ENCODE peak calls at places on chromosomes 12 and 14, in five cellular contexts. One of them, this sample, is unnamed.

GRCh38 chr14:76011959-76012802 is 26.6 kb downstream of the IFT43 start:
- ATAC-seq in HepG2: no peak
- ATAC-seq in HCT116: no peak
- ATAC-seq in foreskin keratinocyte: no peak
- ATAC-seq in left lung: peak
- ATAC-seq in this sample: peak

GRCh38 chr12:49553512-49554088 is 14.3 kb downstream of the MCRS1 start:
- ATAC-seq in HepG2: peak
- ATAC-seq in HCT116: peak
- ATAC-seq in foreskin keratinocyte: peak
- ATAC-seq in left lung: peak
- ATAC-seq in this sample: no peak

GRCh38 chr14:90213099-90213748 is 43.1 kb upstream of the PSMC1 start:
- ATAC-seq in HepG2: no peak
- ATAC-seq in HCT116: no peak
- ATAC-seq in foreskin keratinocyte: no peak
- ATAC-seq in left lung: no peak
- ATAC-seq in this sample: no peak

GRCh38 chr14:71395151-71395604 is 487.9 kb downstream of the PCNX1 start:
- ATAC-seq in HepG2: no peak
- ATAC-seq in HCT116: no peak
- ATAC-seq in foreskin keratinocyte: peak
- ATAC-seq in left lung: no peak
- ATAC-seq in this sample: no peak

GRCh38 chr12:104328790-104329189 is 25.3 kb downstream of the EID3 start:
- ATAC-seq in HepG2: no peak
- ATAC-seq in HCT116: no peak
- ATAC-seq in foreskin keratinocyte: no peak
- ATAC-seq in left lung: no peak
- ATAC-seq in this sample: no peak

GRCh38 chr12:9779209-9779608 is 18.5 kb upstream of the CD69 start:
- ATAC-seq in HepG2: no peak
- ATAC-seq in HCT116: no peak
- ATAC-seq in foreskin keratinocyte: no peak
- ATAC-seq in left lung: no peak
- ATAC-seq in this sample: no peak

GRCh38 chr12:6183689-6184441 is 16.3 kb upstream of the CD9 start:
- ATAC-seq in HepG2: peak
- ATAC-seq in HCT116: no peak
- ATAC-seq in foreskin keratinocyte: no peak
- ATAC-seq in left lung: peak
- ATAC-seq in this sample: peak

GRCh38 chr14:90368946-90369721 is 27.7 kb upstream of the CALM1 start:
- ATAC-seq in HepG2: peak
- ATAC-seq in HCT116: peak
- ATAC-seq in foreskin keratinocyte: peak
- ATAC-seq in left lung: no peak
- ATAC-seq in this sample: no peak

GRCh38 chr12:20264608-20265114 is 103.7 kb upstream of the PDE3A start:
- ATAC-seq in HepG2: no peak
- ATAC-seq in HCT116: no peak
- ATAC-seq in foreskin keratinocyte: no peak
- ATAC-seq in left lung: no peak
- ATAC-seq in this sample: no peak

GRCh38 chr14:88242426-88242825 is 80.6 kb downstream of the KCNK10 start:
- ATAC-seq in HepG2: no peak
- ATAC-seq in HCT116: no peak
- ATAC-seq in foreskin keratinocyte: no peak
- ATAC-seq in left lung: no peak
- ATAC-seq in this sample: no peak

GRCh38 chr14:73237786-73238261 is 518 bp downstream of the PAPLN start:
- ATAC-seq in HepG2: peak
- ATAC-seq in HCT116: peak
- ATAC-seq in foreskin keratinocyte: no peak
- ATAC-seq in left lung: peak
- ATAC-seq in this sample: peak

GRCh38 chr12:16037533-16037932 is 126.4 kb downstream of the DERA start:
- ATAC-seq in HepG2: peak
- ATAC-seq in HCT116: no peak
- ATAC-seq in foreskin keratinocyte: no peak
- ATAC-seq in left lung: peak
- ATAC-seq in this sample: no peak

GRCh38 chr12:114668151-114668891 is 15.7 kb downstream of the TBX3 start:
- ATAC-seq in HepG2: peak
- ATAC-seq in HCT116: peak
- ATAC-seq in foreskin keratinocyte: peak
- ATAC-seq in left lung: peak
- ATAC-seq in this sample: peak

GRCh38 chr12:114669501-114670256 is 14.3 kb downstream of the TBX3 start:
- ATAC-seq in HepG2: peak
- ATAC-seq in HCT116: no peak
- ATAC-seq in foreskin keratinocyte: peak
- ATAC-seq in left lung: peak
- ATAC-seq in this sample: no peak

GRCh38 chr12:114670257-114670955 is 13.6 kb downstream of the TBX3 start:
- ATAC-seq in HepG2: no peak
- ATAC-seq in HCT116: no peak
- ATAC-seq in foreskin keratinocyte: no peak
- ATAC-seq in left lung: no peak
- ATAC-seq in this sample: no peak

GRCh38 chr12:114667669-114668150 is 16.3 kb downstream of the TBX3 start:
- ATAC-seq in HepG2: peak
- ATAC-seq in HCT116: peak
- ATAC-seq in foreskin keratinocyte: no peak
- ATAC-seq in left lung: no peak
- ATAC-seq in this sample: no peak

DNA sequence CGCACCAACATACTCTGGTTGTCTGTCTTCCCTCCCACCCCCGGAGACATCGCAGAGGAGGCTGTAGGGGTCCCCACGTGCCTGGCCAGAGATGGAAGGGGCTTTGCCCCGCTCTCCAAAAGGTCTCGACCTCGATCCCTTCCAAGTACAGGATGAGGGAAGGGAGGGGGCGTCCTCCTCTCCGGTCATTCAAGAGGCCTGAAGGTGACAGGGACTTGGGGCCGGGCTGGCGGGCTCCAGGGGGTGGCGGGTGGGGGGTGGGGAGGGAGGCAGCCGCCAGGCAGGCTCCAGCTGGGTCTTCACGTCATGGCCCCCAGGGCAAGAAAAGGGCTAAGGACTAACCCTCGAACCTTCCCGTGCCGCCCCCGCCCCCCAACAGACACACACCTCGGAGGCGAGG is 15.1 kb downstream of the TBX3 start:
- ATAC-seq in HepG2: peak
- ATAC-seq in HCT116: no peak
- ATAC-seq in foreskin keratinocyte: no peak
- ATAC-seq in left lung: no peak
- ATAC-seq in this sample: no peak
- TF ChIP-seq CTCF in HepG2: no peak
- TF ChIP-seq CTCF in HCT116: no peak
- TF ChIP-seq CTCF in foreskin keratinocyte: no peak
- TF ChIP-seq CTCF in left lung: no peak
- TF ChIP-seq CTCF in this sample: no peak

DNA sequence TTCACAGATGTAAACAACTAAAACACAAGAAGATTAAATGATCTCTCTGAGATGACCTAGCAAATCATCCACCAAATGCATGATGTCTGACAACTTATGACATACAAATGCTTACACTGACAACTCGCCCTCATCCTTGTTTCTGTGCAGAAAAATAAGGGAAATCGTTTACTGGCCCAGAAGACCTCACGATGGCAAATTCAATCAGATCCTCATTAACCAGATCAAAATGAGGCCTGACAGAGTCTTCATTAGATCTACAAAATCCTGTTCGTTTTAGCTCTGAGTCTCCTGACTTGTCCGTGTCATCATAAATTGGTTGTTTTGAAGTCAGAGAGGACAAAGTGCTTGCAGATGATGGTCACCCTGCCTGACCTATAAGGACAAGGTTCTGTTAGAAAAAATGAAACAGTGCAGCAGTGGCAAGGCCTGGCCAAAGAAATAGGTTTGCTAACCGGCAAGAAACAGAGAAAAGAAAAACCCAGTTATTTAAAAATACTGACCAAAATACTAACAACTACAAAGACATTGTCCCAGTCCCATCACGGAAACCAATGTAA is 109.5 kb downstream of the BTG1 start:
- ATAC-seq in HepG2: no peak
- ATAC-seq in HCT116: no peak
- ATAC-seq in foreskin keratinocyte: no peak
- ATAC-seq in left lung: no peak
- ATAC-seq in this sample: no peak
- H3K27ac ChIP-seq in HepG2: no peak
- H3K27ac ChIP-seq in HCT116: no peak
- H3K27ac ChIP-seq in foreskin keratinocyte: peak
- H3K27ac ChIP-seq in left lung: peak
- H3K27ac ChIP-seq in this sample: no peak

GRCh38 chr12:88579941-88580871 is at the start of gene KITLG:
- ATAC-seq in HepG2: peak
- ATAC-seq in HCT116: peak
- ATAC-seq in foreskin keratinocyte: peak
- ATAC-seq in left lung: peak
- ATAC-seq in this sample: peak

GRCh38 chr12:88577537-88577936 is 2.7 kb downstream of the KITLG start:
- ATAC-seq in HepG2: no peak
- ATAC-seq in HCT116: no peak
- ATAC-seq in foreskin keratinocyte: peak
- ATAC-seq in left lung: peak
- ATAC-seq in this sample: no peak

GRCh38 chr12:88578274-88578673 is 2.0 kb downstream of the KITLG start:
- ATAC-seq in HepG2: no peak
- ATAC-seq in HCT116: no peak
- ATAC-seq in foreskin keratinocyte: no peak
- ATAC-seq in left lung: peak
- ATAC-seq in this sample: no peak

GRCh38 chr12:88579572-88579940 is 715 bp downstream of the KITLG start:
- ATAC-seq in HepG2: peak
- ATAC-seq in HCT116: no peak
- ATAC-seq in foreskin keratinocyte: peak
- ATAC-seq in left lung: peak
- ATAC-seq in this sample: peak

GRCh38 chr12:88578821-88579518 is 1.3 kb downstream of the KITLG start:
- ATAC-seq in HepG2: peak
- ATAC-seq in HCT116: peak
- ATAC-seq in foreskin keratinocyte: peak
- ATAC-seq in left lung: peak
- ATAC-seq in this sample: no peak
- TF ChIP-seq CTCF in HepG2: no peak
- TF ChIP-seq CTCF in HCT116: no peak
- TF ChIP-seq CTCF in foreskin keratinocyte: peak
- TF ChIP-seq CTCF in left lung: peak
- TF ChIP-seq CTCF in this sample: peak

GRCh38 chr14:22434030-22434429 is 155.0 kb downstream of the DAD1 start:
- ATAC-seq in HepG2: peak
- ATAC-seq in HCT116: peak
- ATAC-seq in foreskin keratinocyte: no peak
- ATAC-seq in left lung: no peak
- ATAC-seq in this sample: no peak
- H3K27ac ChIP-seq in HepG2: no peak
- H3K27ac ChIP-seq in HCT116: no peak
- H3K27ac ChIP-seq in foreskin keratinocyte: no peak
- H3K27ac ChIP-seq in left lung: no peak
- H3K27ac ChIP-seq in this sample: no peak

GRCh38 chr14:47191693-47192092 is 483.7 kb downstream of the MDGA2 start:
- ATAC-seq in HepG2: no peak
- ATAC-seq in HCT116: no peak
- ATAC-seq in foreskin keratinocyte: no peak
- ATAC-seq in left lung: no peak
- ATAC-seq in this sample: no peak
- TF ChIP-seq CTCF in HepG2: no peak
- TF ChIP-seq CTCF in HCT116: no peak
- TF ChIP-seq CTCF in foreskin keratinocyte: no peak
- TF ChIP-seq CTCF in left lung: no peak
- TF ChIP-seq CTCF in this sample: no peak

GRCh38 chr12:131113562-131113961 is 159.9 kb downstream of the ADGRD1 start:
- ATAC-seq in HepG2: no peak
- ATAC-seq in HCT116: no peak
- ATAC-seq in foreskin keratinocyte: no peak
- ATAC-seq in left lung: no peak
- ATAC-seq in this sample: no peak

GRCh38 chr12:131114942-131115584 is 161.4 kb downstream of the ADGRD1 start:
- ATAC-seq in HepG2: no peak
- ATAC-seq in HCT116: no peak
- ATAC-seq in foreskin keratinocyte: no peak
- ATAC-seq in left lung: no peak
- ATAC-seq in this sample: peak

GRCh38 chr12:131115766-131116165 is 162.1 kb downstream of the ADGRD1 start:
- ATAC-seq in HepG2: no peak
- ATAC-seq in HCT116: no peak
- ATAC-seq in foreskin keratinocyte: no peak
- ATAC-seq in left lung: no peak
- ATAC-seq in this sample: no peak

GRCh38 chr12:131112690-131113290 is 159.1 kb downstream of the ADGRD1 start:
- ATAC-seq in HepG2: no peak
- ATAC-seq in HCT116: no peak
- ATAC-seq in foreskin keratinocyte: no peak
- ATAC-seq in left lung: peak
- ATAC-seq in this sample: no peak

GRCh38 chr12:131114331-131114730 is 160.6 kb downstream of the ADGRD1 start:
- ATAC-seq in HepG2: no peak
- ATAC-seq in HCT116: no peak
- ATAC-seq in foreskin keratinocyte: no peak
- ATAC-seq in left lung: no peak
- ATAC-seq in this sample: no peak
- H3K27ac ChIP-seq in HepG2: no peak
- H3K27ac ChIP-seq in HCT116: no peak
- H3K27ac ChIP-seq in foreskin keratinocyte: no peak
- H3K27ac ChIP-seq in left lung: no peak
- H3K27ac ChIP-seq in this sample: no peak

GRCh38 chr12:95820096-95820703 is 29.6 kb upstream of the NTN4 start:
- ATAC-seq in HepG2: peak
- ATAC-seq in HCT116: peak
- ATAC-seq in foreskin keratinocyte: peak
- ATAC-seq in left lung: peak
- ATAC-seq in this sample: no peak
- TF ChIP-seq CTCF in HepG2: peak
- TF ChIP-seq CTCF in HCT116: peak
- TF ChIP-seq CTCF in foreskin keratinocyte: peak
- TF ChIP-seq CTCF in left lung: peak
- TF ChIP-seq CTCF in this sample: peak

GRCh38 chr12:131784909-131785762 is 43.1 kb upstream of the MMP17 start:
- ATAC-seq in HepG2: no peak
- ATAC-seq in HCT116: no peak
- ATAC-seq in foreskin keratinocyte: no peak
- ATAC-seq in left lung: no peak
- ATAC-seq in this sample: no peak
- H3K27ac ChIP-seq in HepG2: no peak
- H3K27ac ChIP-seq in HCT116: peak
- H3K27ac ChIP-seq in foreskin keratinocyte: peak
- H3K27ac ChIP-seq in left lung: no peak
- H3K27ac ChIP-seq in this sample: no peak